ENCODE peak calls at places on chromosome 22, in five cellular contexts. L is mammary epithelial cell, U is upper lobe of left lung, H is osteocyte, K is left ventricle myocardium inferior. O is an unnamed sample.

GRCh38 chr22:49163258-49163959 is 664.3 kb downstream of the BRD1 start:
- DNase-seq in L (no peak), U (no peak), H (no peak), K (no peak), O (no peak)

GRCh38 chr22:25114369-25115362 is 85.0 kb upstream of the CRYBB3 start:
- DNase-seq in U (no peak), K (no peak), L (peak), H (no peak), O (no peak)

GRCh38 chr22:49087163-49087562 is 740.5 kb downstream of the BRD1 start:
- DNase-seq in L (no peak), U (no peak), K (no peak), H (no peak), O (no peak)

GRCh38 chr22:20606041-20606783 is 98.8 kb downstream of the MED15 start:
- DNase-seq in U (no peak), H (no peak), K (no peak), L (peak), O (no peak)

GRCh38 chr22:50125029-50125428 is 35.2 kb downstream of the MOV10L1 start:
- DNase-seq in H (no peak), K (no peak), U (no peak), L (no peak), O (no peak)

GRCh38 chr22:48320671-48321515 is 1506.8 kb downstream of the BRD1 start:
- DNase-seq in L (no peak), U (no peak), K (no peak), H (no peak), O (no peak)

GRCh38 chr22:49347376-49347775 is 480.3 kb downstream of the BRD1 start:
- DNase-seq in H (no peak), L (no peak), U (no peak), K (no peak), O (no peak)

GRCh38 chr22:25848954-25849353 is 107.0 kb downstream of the MYO18B start:
- DNase-seq in H (no peak), L (no peak), K (no peak), U (peak), O (no peak)

GRCh38 chr22:29359469-29359868 is 28.9 kb downstream of the AP1B1 start:
- DNase-seq in U (no peak), L (no peak), K (peak), H (no peak), O (no peak)

GRCh38 chr22:39170825-39171622 is 18.5 kb upstream of the CBX7 start:
- DNase-seq in H (peak), U (peak), L (peak), K (peak), O (peak)

GRCh38 chr22:20507253-20508066 is at the start of gene MED15:
- DNase-seq in L (peak), K (peak), H (peak), U (peak), O (peak)

GRCh38 chr22:49106136-49106930 is 721.3 kb downstream of the BRD1 start:
- DNase-seq in H (no peak), K (no peak), L (no peak), U (no peak), O (no peak)

GRCh38 chr22:20015971-20016733 is 471 bp downstream of the ARVCF start:
- DNase-seq in U (peak), H (no peak), K (no peak), L (no peak), O (no peak)

GRCh38 chr22:20549232-20549841 is 41.9 kb downstream of the MED15 start:
- DNase-seq in H (no peak), L (no peak), U (no peak), K (no peak), O (no peak)

GRCh38 chr22:20552913-20553401 is 45.5 kb downstream of the MED15 start:
- DNase-seq in U (no peak), L (no peak), H (no peak), K (no peak), O (no peak)

GRCh38 chr22:19741053-19741452 is 17.7 kb downstream of the GP1BB start:
- DNase-seq in L (no peak), K (no peak), U (no peak), H (no peak), O (no peak)

GRCh38 chr22:49691256-49691655 is 136.4 kb downstream of the BRD1 start:
- DNase-seq in U (no peak), L (no peak), K (no peak), H (peak), O (peak)

GRCh38 chr22:44486538-44486937 is 11.5 kb downstream of the RTL6 start:
- DNase-seq in H (no peak), K (no peak), U (peak), L (no peak), O (no peak)

GRCh38 chr22:18065256-18065655 is 12.5 kb upstream of the PEX26 start:
- DNase-seq in U (peak), L (no peak), H (no peak), K (no peak), O (no peak)

GRCh38 chr22:49957826-49958461 is 2.6 kb upstream of the PIM3 start:
- DNase-seq in U (no peak), K (peak), H (no peak), L (no peak), O (no peak)

GRCh38 chr22:28408702-28409101 is 270.9 kb downstream of the TTC28 start:
- DNase-seq in L (no peak), U (no peak), H (no peak), K (no peak), O (no peak)

GRCh38 chr22:19705181-19705934 is 8.9 kb upstream of the SEPTIN5 start:
- DNase-seq in L (no peak), K (no peak), H (no peak), U (peak), O (peak)

GRCh38 chr22:18077639-18078328 is at the start of gene PEX26:
- DNase-seq in H (peak), L (peak), K (peak), U (peak), O (peak)

GRCh38 chr22:22897036-22897435 is 9.4 kb downstream of the IGLL5 start:
- DNase-seq in H (no peak), U (no peak), L (no peak), K (no peak), O (no peak)

GRCh38 chr22:20281891-20282290 is 13.8 kb upstream of the RTN4R start:
- DNase-seq in L (no peak), U (peak), H (no peak), K (no peak), O (no peak)

GRCh38 chr22:32649515-32650200 is 151.8 kb upstream of the TIMP3 start:
- DNase-seq in H (no peak), L (no peak), U (no peak), K (no peak), O (no peak)

GRCh38 chr22:46062971-46063631 is 86.1 kb upstream of the WNT7B start:
- DNase-seq in L (peak), U (no peak), K (peak), H (no peak), O (no peak)

GRCh38 chr22:18114495-18114894 is 3.9 kb downstream of the TUBA8 start:
- DNase-seq in K (no peak), U (no peak), L (no peak), H (no peak), O (no peak)

GRCh38 chr22:41848468-41848867 is 15.6 kb downstream of the SREBF2 start:
- DNase-seq in L (no peak), H (no peak), U (no peak), K (peak), O (no peak)

GRCh38 chr22:19811211-19811621 is 43.5 kb downstream of the GNB1L start:
- DNase-seq in U (peak), L (no peak), H (peak), K (no peak), O (no peak)

GRCh38 chr22:44587004-44587793 is 89.2 kb upstream of the RTL6 start:
- DNase-seq in K (peak), U (no peak), H (no peak), L (peak), O (no peak)

GRCh38 chr22:32552540-32552939 is 77.9 kb downstream of the FBXO7 start:
- DNase-seq in L (no peak), U (no peak), H (no peak), K (no peak), O (no peak)

GRCh38 chr22:43136255-43136654 is 6.9 kb downstream of the MCAT start:
- DNase-seq in U (no peak), H (no peak), L (no peak), K (peak), O (no peak)

GRCh38 chr22:45793161-45793560 is 121.5 kb downstream of the ATXN10 start:
- DNase-seq in L (no peak), U (no peak), K (no peak), H (no peak), O (no peak)

GRCh38 chr22:23402275-23403151 is 177.6 kb downstream of the IGLL1 start:
- DNase-seq in K (no peak), L (peak), H (no peak), U (peak), O (peak)

GRCh38 chr22:23306438-23306921 is 126.2 kb downstream of the BCR start:
- DNase-seq in U (no peak), H (no peak), L (peak), K (no peak), O (peak)

GRCh38 chr22:46667245-46667623 is 47.0 kb downstream of the GRAMD4 start:
- DNase-seq in K (no peak), H (no peak), L (no peak), U (no peak), O (no peak)

GRCh38 chr22:41347066-41347859 is 34.5 kb upstream of the TEF start:
- DNase-seq in K (peak), L (no peak), U (peak), H (no peak), O (no peak)

GRCh38 chr22:43867839-43868652 is 5.7 kb upstream of the SULT4A1 start:
- DNase-seq in K (peak), H (no peak), L (peak), U (peak), O (no peak)

DNA sequence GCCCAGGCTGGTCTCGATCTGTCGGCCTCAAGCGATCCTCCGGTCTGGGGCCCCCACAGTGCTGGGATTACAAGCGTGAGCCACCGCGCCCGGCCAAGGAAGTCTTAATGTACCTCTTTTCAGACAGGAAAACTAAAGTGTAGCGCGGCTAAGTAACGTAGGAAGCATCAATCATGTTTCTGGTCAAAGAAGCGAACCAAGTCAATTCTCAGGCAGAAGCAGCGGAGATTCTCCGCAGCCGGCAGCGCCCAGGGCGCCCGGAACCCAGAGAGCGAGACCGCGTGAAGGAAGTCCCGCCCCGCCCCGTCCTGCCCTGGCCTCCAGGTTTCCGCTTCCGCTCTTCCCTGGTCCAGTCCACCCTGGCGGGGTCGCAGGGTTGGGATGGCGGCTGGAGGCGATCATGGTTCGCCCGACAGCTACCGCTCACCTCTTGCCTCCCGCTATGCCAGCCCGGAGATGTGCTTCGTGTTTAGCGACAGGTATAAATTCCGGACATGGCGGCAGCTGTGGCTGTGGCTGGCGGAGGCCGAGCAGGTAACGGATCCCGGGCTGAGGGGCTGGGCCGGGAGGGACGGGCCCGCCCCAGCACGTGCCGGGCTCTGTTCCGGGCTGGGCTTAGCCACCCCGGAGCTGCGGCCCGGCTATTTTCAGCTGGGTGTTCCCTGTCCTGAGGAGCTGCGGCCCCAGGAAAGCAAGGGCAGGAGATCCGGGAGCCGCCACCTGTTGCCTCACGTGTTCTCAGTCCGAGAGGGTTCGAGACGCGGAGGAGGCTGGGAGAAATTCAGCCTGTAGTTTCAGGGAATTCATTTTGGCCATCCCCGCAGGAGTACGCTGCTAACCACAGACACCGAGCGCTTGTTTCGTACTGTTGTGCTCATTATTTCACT is at the start of gene ADSL:
- DNase-seq in L (peak), U (peak), H (peak), K (peak), O (peak)
- TF ChIP-seq CTCF in L (peak), U (no peak), H (no peak), K (peak), O (no peak)

DNA sequence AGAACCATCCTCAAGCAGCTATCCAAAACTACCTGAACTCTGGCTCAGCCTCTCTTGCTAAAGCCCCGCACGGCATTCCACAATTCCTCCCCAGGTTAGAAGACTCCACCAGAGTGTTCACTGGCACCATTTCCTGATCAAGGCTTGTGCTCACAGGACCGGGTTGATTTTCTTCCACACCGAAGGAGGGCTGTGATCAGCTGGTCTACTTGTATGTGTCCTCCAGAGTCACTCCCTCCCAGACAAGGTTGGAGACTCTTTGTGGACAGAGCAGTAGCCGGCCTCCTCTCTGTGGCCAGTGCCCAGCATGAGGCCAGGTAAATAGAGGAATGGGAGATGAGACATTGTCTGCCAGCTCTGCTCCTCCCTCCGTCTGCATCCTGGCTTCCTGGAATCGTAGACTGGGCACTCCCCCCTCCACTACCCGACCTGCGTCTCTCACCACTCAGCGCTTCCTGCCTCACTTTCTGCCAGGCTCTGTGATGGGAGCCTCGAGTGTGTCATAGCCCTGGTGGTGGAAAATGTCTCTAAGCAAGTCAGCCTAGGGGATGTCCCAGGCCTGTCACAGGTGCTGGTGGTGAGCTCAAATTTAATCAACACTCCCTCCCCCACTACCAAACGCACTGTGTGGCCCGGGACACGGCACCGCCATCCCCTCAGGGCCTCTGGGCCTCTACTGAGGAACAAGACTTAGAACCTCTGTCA is 12.5 kb upstream of the TMPRSS6 start:
- DNase-seq in K (no peak), H (no peak), U (no peak), L (peak), O (no peak)
- TF ChIP-seq CTCF in K (no peak), H (no peak), U (no peak), L (peak), O (no peak)

DNA sequence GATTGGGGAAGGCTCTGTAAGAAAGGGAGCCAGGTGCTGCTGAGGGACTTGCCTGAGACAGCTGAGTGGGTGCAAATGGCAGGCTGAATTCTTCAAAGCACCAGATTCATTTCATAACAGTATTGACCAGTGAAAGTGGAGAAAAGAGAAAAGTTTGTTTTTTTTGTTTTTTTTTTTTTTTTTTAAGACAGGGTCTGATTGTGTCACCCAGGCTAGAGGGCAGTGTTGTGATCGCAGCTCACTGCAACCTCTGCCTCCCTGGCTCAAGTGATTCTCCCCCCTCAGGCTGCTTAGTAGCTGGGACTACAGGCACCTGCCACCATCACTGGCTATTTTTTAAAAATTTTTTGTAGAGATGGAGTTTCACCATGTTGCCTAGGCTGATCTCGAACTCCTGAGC is 494.0 kb downstream of the MIAT start:
- DNase-seq in U (no peak), L (no peak), K (no peak), H (no peak), O (no peak)
- TF ChIP-seq CTCF in U (no peak), L (no peak), K (no peak), H (no peak), O (no peak)

GRCh38 chr22:35329114-35329847 is 29.6 kb downstream of the TOM1 start:
- DNase-seq in L (no peak), H (no peak), U (no peak), K (no peak), O (no peak)
- TF ChIP-seq CTCF in L (no peak), H (no peak), U (no peak), K (no peak), O (peak)

GRCh38 chr22:26889794-26890193 is 232.4 kb downstream of the MIAT start:
- DNase-seq in K (no peak), H (no peak), U (no peak), L (no peak), O (no peak)

GRCh38 chr22:26888887-26889286 is 231.5 kb downstream of the MIAT start:
- DNase-seq in H (no peak), L (no peak), K (no peak), U (no peak), O (no peak)

GRCh38 chr22:26892401-26893033 is 235.1 kb downstream of the MIAT start:
- DNase-seq in K (no peak), H (peak), U (no peak), L (peak), O (no peak)

GRCh38 chr22:26891431-26891830 is 234.0 kb downstream of the MIAT start:
- DNase-seq in K (no peak), H (peak), L (no peak), U (no peak), O (no peak)

GRCh38 chr22:26890870-26891269 is 233.5 kb downstream of the MIAT start:
- DNase-seq in K (no peak), U (no peak), H (no peak), L (no peak), O (no peak)
- TF ChIP-seq CTCF in K (no peak), U (no peak), H (peak), L (peak), O (peak)

DNA sequence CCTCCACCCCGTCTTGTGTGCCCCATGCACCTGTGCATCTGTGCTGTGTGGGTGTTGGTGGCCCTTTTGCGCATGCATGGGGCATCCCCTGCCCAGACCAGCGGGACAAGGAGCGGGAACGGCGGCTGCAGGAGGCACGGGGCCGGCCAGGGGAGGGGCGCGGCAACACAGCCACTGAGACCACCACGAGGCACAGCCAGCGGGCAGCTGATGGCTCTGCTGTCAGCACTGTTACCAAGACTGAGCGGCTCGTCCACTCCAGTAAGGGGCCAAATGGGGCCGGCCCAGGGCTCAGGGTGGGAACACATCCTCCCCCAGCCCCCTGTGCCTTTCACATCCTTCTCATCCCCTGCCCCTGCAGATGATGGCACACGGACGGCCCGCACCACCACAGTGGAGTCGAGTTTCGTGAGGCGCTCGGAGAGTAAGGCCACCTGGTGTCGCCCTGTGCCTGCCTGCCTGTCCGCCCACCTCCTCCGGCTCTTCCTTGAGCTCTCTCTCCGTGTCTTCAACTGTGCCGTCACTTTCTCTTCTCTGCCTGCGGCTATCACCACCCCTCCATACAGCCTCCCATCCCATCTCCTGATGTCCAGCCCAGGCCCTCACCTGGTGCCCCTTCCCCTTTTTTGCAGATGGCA is 10.6 kb downstream of the SELENOM start:
- DNase-seq in K (no peak), H (no peak), L (no peak), U (peak), O (no peak)
- TF ChIP-seq CTCF in K (no peak), H (no peak), L (no peak), U (no peak), O (no peak)